ENCODE peak calls at places on chromosomes 11 and 22, in six cellular contexts. J is Calu3, F is fibroblast of villous mesenchyme, C is Kasumi-1, S is NCI-H1417, X is NCI-H446. P is an unnamed sample.

GRCh38 chr22:46578251-46578823 is 40.9 kb upstream of the CELSR1 start:
- DNase-seq in S (no peak), J (no peak), X (no peak), C (no peak), F (no peak), P (no peak)

GRCh38 chr11:9066432-9066925 is 24.9 kb downstream of the SCUBE2 start:
- DNase-seq in F (no peak), C (no peak), S (peak), X (no peak), J (no peak), P (no peak)

GRCh38 chr11:103659138-103659734 is 377.2 kb upstream of the DDI1 start:
- DNase-seq in X (no peak), S (peak), C (peak), J (peak), F (peak), P (no peak)

GRCh38 chr11:44566952-44567875 is 1.8 kb downstream of the CD82 start:
- DNase-seq in X (no peak), C (no peak), S (no peak), F (no peak), J (no peak), P (no peak)

GRCh38 chr11:64959498-64959897 is 12.4 kb downstream of the MAJIN start:
- DNase-seq in J (no peak), X (no peak), F (no peak), C (no peak), S (no peak), P (no peak)

GRCh38 chr11:118610220-118610772 is 2.9 kb downstream of the PHLDB1 start:
- DNase-seq in C (no peak), J (no peak), S (no peak), X (no peak), F (no peak), P (no peak)

GRCh38 chr11:118238947-118239346 is 13.2 kb downstream of the MPZL3 start:
- DNase-seq in X (no peak), C (no peak), F (no peak), J (no peak), S (no peak), P (no peak)

GRCh38 chr11:10654211-10655150 is 39.1 kb downstream of the IRAG1 start:
- DNase-seq in F (peak), C (peak), J (peak), S (peak), X (peak), P (peak)

GRCh38 chr22:37021041-37021440 is 1.5 kb downstream of the MPST start:
- DNase-seq in S (no peak), X (no peak), F (no peak), J (no peak), C (no peak), P (no peak)

GRCh38 chr11:16883179-16883578 is 131.0 kb downstream of the PLEKHA7 start:
- DNase-seq in S (no peak), J (peak), X (no peak), F (no peak), C (peak), P (no peak)

GRCh38 chr22:37245740-37246139 is 1.7 kb upstream of the RAC2 start:
- DNase-seq in X (no peak), J (no peak), F (no peak), S (no peak), C (no peak), P (no peak)

GRCh38 chr22:41564563-41564962 is 3.8 kb downstream of the CSDC2 start:
- DNase-seq in J (no peak), F (peak), X (no peak), C (no peak), S (no peak), P (no peak)

GRCh38 chr11:45042560-45042959 is 91.9 kb upstream of the TP53I11 start:
- DNase-seq in S (peak), X (peak), F (no peak), C (no peak), J (no peak), P (no peak)

GRCh38 chr11:130388607-130389205 is 39.7 kb downstream of the ADAMTS8 start:
- DNase-seq in X (no peak), F (no peak), C (no peak), J (no peak), S (no peak), P (no peak)

GRCh38 chr11:116702772-116703360 is 69.9 kb downstream of the BUD13 start:
- DNase-seq in J (no peak), F (no peak), S (peak), X (no peak), C (no peak), P (peak)

GRCh38 chr22:48714231-48714630 is 1113.4 kb downstream of the BRD1 start:
- DNase-seq in C (no peak), X (no peak), S (no peak), J (no peak), F (no peak), P (no peak)

GRCh38 chr11:65899356-65900124 is 648 bp downstream of the FOSL1 start:
- DNase-seq in X (no peak), F (peak), J (peak), S (no peak), C (peak), P (no peak)

GRCh38 chr22:43853328-43853931 is 8.9 kb downstream of the SULT4A1 start:
- DNase-seq in S (no peak), X (no peak), J (no peak), F (no peak), C (no peak), P (peak)

GRCh38 chr22:43164636-43165035 is 13.3 kb downstream of the TSPO start:
- DNase-seq in J (no peak), C (peak), S (no peak), X (no peak), F (no peak), P (no peak)

GRCh38 chr11:126344291-126344970 is 11.1 kb upstream of the ST3GAL4 start:
- DNase-seq in J (no peak), C (no peak), F (no peak), S (no peak), X (no peak), P (no peak)

GRCh38 chr22:16800358-16800757 is 24.9 kb downstream of the XKR3 start:
- DNase-seq in F (no peak), C (no peak), J (no peak), X (no peak), S (no peak), P (no peak)

GRCh38 chr22:39344046-39344390 is 5.8 kb upstream of the SYNGR1 start:
- DNase-seq in X (no peak), F (no peak), S (no peak), C (no peak), J (no peak), P (no peak)